ENCODE peak calls at places on chromosome 9, in seven cellular contexts. B is fibroblast of lung; R is lower lobe of right lung; D is AG04450; J is left lung; U is GM23248; T is naive thymus-derived CD4-positive, alpha-beta T cell. G is an unnamed sample.

GRCh38 chr9:23492126-23493002 is 333.7 kb downstream of the ELAVL2 start:
- DNase-seq in R (no peak), T (no peak), J (no peak), D (no peak), B (peak), U (peak), G (no peak)

GRCh38 chr9:99680191-99680590 is 141.5 kb upstream of the NR4A3 start:
- DNase-seq in U (peak), T (no peak), D (no peak), R (no peak), J (no peak), B (peak), G (no peak)

GRCh38 chr9:100030548-100030947 is 68.3 kb downstream of the ERP44 start:
- DNase-seq in B (no peak), D (no peak), U (no peak), T (no peak), J (no peak), R (no peak), G (no peak)

GRCh38 chr9:89601856-89602562 is 2.8 kb upstream of the GADD45G start:
- DNase-seq in B (no peak), J (no peak), R (no peak), D (no peak), T (peak), U (no peak), G (no peak)

GRCh38 chr9:6794936-6795335 is 37.2 kb downstream of the KDM4C start:
- DNase-seq in T (no peak), U (no peak), D (no peak), B (no peak), J (no peak), R (no peak), G (no peak)

GRCh38 chr9:90658181-90658580 is 15.6 kb upstream of the DIRAS2 start:
- DNase-seq in J (no peak), B (no peak), D (no peak), U (no peak), T (no peak), R (no peak), G (no peak)

GRCh38 chr9:84278131-84278530 is 62.4 kb downstream of the SLC28A3 start:
- DNase-seq in U (peak), B (peak), R (no peak), D (no peak), J (no peak), T (no peak), G (no peak)

GRCh38 chr9:126758916-126759576 is 45.8 kb upstream of the ZBTB43 start:
- DNase-seq in D (no peak), T (no peak), J (no peak), U (no peak), B (no peak), R (no peak), G (no peak)

GRCh38 chr9:36862206-36863145 is 171.6 kb downstream of the PAX5 start:
- DNase-seq in J (no peak), T (no peak), B (peak), U (peak), D (no peak), R (peak), G (peak)

GRCh38 chr9:116697341-116697740 is 10.2 kb downstream of the TRIM32 start:
- DNase-seq in J (no peak), U (peak), T (no peak), R (no peak), D (no peak), B (peak), G (no peak)

GRCh38 chr9:97570899-97571298 is 62.3 kb downstream of the TSTD2 start:
- DNase-seq in R (no peak), J (no peak), U (no peak), D (no peak), T (no peak), B (no peak), G (no peak)

GRCh38 chr9:15249042-15249818 is 57.8 kb downstream of the TTC39B start:
- DNase-seq in B (peak), D (no peak), T (no peak), J (no peak), U (peak), R (no peak), G (no peak)

GRCh38 chr9:17272510-17272909 is 137.7 kb downstream of the CNTLN start:
- DNase-seq in B (no peak), T (no peak), R (no peak), U (no peak), D (no peak), J (no peak), G (no peak)

GRCh38 chr9:85900504-85901201 is 40.3 kb upstream of the NAA35 start:
- DNase-seq in D (peak), J (no peak), R (no peak), T (peak), U (peak), B (peak), G (no peak)

GRCh38 chr9:130692365-130692764 is 1.2 kb upstream of the EXOSC2 start:
- DNase-seq in D (no peak), T (no peak), J (no peak), R (no peak), U (peak), B (peak), G (peak)

GRCh38 chr9:124306098-124306735 is 48.5 kb downstream of the NEK6 start:
- DNase-seq in J (no peak), R (no peak), D (peak), U (peak), T (no peak), B (peak), G (no peak)

GRCh38 chr9:107248714-107249113 is 34.4 kb upstream of the RAD23B start:
- DNase-seq in B (no peak), J (no peak), U (no peak), R (no peak), D (no peak), T (no peak), G (no peak)

GRCh38 chr9:107246259-107247254 is 36.5 kb upstream of the RAD23B start:
- DNase-seq in R (no peak), B (peak), T (no peak), U (peak), D (no peak), J (no peak), G (no peak)

GRCh38 chr9:107251756-107252322 is 31.2 kb upstream of the RAD23B start:
- DNase-seq in D (peak), U (peak), R (no peak), B (peak), J (no peak), T (no peak), G (peak)

GRCh38 chr9:107249665-107250285 is 33.3 kb upstream of the RAD23B start:
- DNase-seq in B (no peak), T (no peak), J (no peak), D (no peak), R (no peak), U (peak), G (no peak)

GRCh38 chr9:107249131-107249533 is 33.9 kb upstream of the RAD23B start:
- DNase-seq in J (no peak), T (no peak), R (no peak), D (no peak), B (peak), U (peak), G (no peak)
- H3K27ac ChIP-seq in J (no peak), T (no peak), R (no peak), D (peak), B (peak), U (peak), G (peak)

DNA sequence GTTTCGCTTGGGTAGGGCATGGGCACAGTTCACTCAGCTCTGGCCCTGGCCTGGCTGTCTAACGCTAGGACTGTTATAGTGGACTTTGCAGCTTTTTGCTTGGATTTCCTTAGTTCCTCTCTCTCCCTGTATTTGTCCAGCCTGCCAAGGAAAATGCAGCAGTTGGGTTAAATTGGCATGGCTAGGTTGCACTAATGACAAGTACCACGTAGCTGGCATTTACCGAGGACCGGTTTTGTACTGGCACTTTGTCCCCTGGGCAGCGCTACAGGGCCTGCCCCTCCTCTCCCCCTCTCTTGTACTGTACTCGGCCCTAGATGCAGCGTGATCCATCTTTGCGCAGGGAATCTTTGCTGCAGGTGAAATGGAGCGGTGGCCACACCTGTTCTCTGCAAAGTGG is 2.4 kb downstream of the WDR5 start:
- DNase-seq in B (no peak), R (no peak), T (no peak), U (no peak), D (no peak), J (no peak), G (no peak)
- H3K4me3 ChIP-seq in B (no peak), R (no peak), T (no peak), U (peak), D (no peak), J (no peak), G (no peak)

GRCh38 chr9:134486127-134486995 is 155.2 kb upstream of the COL5A1 start:
- DNase-seq in B (no peak), U (no peak), T (no peak), J (peak), R (no peak), D (no peak), G (peak)
- H3K27ac ChIP-seq in B (no peak), U (no peak), T (no peak), J (no peak), R (no peak), D (no peak), G (no peak)

DNA sequence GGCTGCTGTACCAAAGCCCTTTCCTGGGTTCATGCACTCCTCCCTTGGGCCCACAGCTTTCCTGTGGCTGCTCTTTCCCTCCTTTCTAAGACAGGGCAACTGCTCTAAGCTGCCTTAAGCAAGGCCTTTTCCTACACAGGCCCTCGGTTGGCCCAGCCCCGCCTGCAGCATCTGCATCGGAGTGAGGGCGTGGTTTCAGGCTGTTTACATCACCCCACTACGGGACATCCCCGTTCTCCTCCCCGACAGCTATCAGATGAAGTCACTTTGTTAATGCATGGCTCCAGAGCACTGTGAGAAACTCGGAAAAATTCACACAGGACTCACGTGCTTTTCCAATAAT is 3.4 kb downstream of the DPH7 start:
- DNase-seq in B (no peak), T (no peak), J (no peak), R (no peak), D (no peak), U (peak), G (no peak)
- H3K4me3 ChIP-seq in B (no peak), T (no peak), J (no peak), R (no peak), D (no peak), U (no peak), G (no peak)